ENCODE peak calls at places on chromosomes 6 and 20, in nine cellular contexts. L is hepatic stellate cell, C is left ventricle myocardium inferior, O is amygdala, T is adipocyte, I is GM10248, Z is progenitor cell of endocrine pancreas, J is activated T-cell treated with anti-CD3 and anti-CD28 coated beads for 1 hour, D is GM06990. N is an unnamed sample.

GRCh38 chr6:64860203-64860602 is 846.8 kb downstream of the EYS start:
- DNase-seq in L (no peak), J (no peak), Z (no peak), T (no peak), D (no peak), C (no peak), O (no peak), I (no peak), N (no peak)

GRCh38 chr6:108946695-108947094 is 98.5 kb downstream of the ARMC2 start:
- DNase-seq in J (no peak), L (no peak), I (no peak), T (peak; percentile 11), D (no peak), Z (no peak), C (no peak), O (no peak), N (no peak)

GRCh38 chr6:83062225-83062624 is 3.4 kb downstream of the UBE3D start:
- DNase-seq in J (no peak), C (no peak), T (peak; percentile 36), D (no peak), Z (no peak), I (no peak), O (no peak), L (peak; percentile 6), N (no peak)

GRCh38 chr6:47147175-47147727 is 105.1 kb upstream of the ADGRF1 start:
- DNase-seq in J (no peak), T (peak; percentile 30), I (no peak), Z (no peak), C (no peak), L (no peak), D (no peak), O (no peak), N (no peak)

GRCh38 chr6:101195581-101195980 is 197.9 kb upstream of the GRIK2 start:
- DNase-seq in C (no peak), T (peak; percentile 81), D (no peak), L (peak; percentile 12), I (no peak), Z (no peak), O (no peak), J (no peak), N (no peak)

GRCh38 chr20:56368351-56369134 is 9.8 kb downstream of the FAM210B start:
- DNase-seq in I (no peak), D (no peak), J (no peak), T (no peak), Z (no peak), L (no peak), O (peak; percentile 45), C (no peak), N (no peak)

GRCh38 chr6:31356216-31356945 is 598 bp downstream of the HLA-B start:
- DNase-seq in C (peak; percentile 38), L (no peak), Z (no peak), T (peak; percentile 68), D (peak; percentile 75), J (no peak), O (no peak), I (peak; percentile 49), N (peak; percentile 78)

GRCh38 chr6:57004292-57004691 is 42.2 kb upstream of the KIAA1586 start:
- DNase-seq in O (no peak), J (no peak), T (no peak), D (no peak), Z (no peak), L (no peak), C (no peak), I (no peak), N (no peak)

GRCh38 chr20:49344975-49345374 is 67.1 kb upstream of the ZNFX1 start:
- DNase-seq in O (no peak), D (no peak), C (peak; percentile 48), L (peak; percentile 96), J (no peak), Z (no peak), T (peak; percentile 97), I (no peak), N (no peak)

GRCh38 chr6:108721308-108721707 is 126.9 kb upstream of the ARMC2 start:
- DNase-seq in L (no peak), J (no peak), I (no peak), O (no peak), D (no peak), C (no peak), T (no peak), Z (no peak), N (no peak)